ENCODE peak calls at places on chromosomes 16 and 17, in eight cellular contexts. J, T, F, P, M, N, Y and Q are unnamed samples.

GRCh38 chr17:28985950-28986713 is 19.7 kb downstream of the SEZ6 start:
- DNase-seq in F (no peak), Y (no peak), J (peak; percentile 62), N (no peak), M (peak; percentile 86), T (no peak), P (no peak), Q (no peak)

GRCh38 chr16:77723108-77723514 is 797 bp downstream of the NUDT7 start:
- DNase-seq in P (peak; percentile 8), T (no peak), F (peak; percentile 9), Y (no peak), M (no peak), J (no peak), N (no peak), Q (no peak)

GRCh38 chr17:81656835-81657234 is 493 bp upstream of the PDE6G start:
- DNase-seq in F (no peak), T (no peak), Y (no peak), P (no peak), N (no peak), M (no peak), J (no peak), Q (no peak)

GRCh38 chr17:30093463-30094147 is 23.0 kb upstream of the NSRP1 start:
- DNase-seq in Y (no peak), F (peak; percentile 75), T (no peak), J (peak; percentile 31), N (no peak), M (peak; percentile 89), P (peak; percentile 61), Q (peak; percentile 79)

GRCh38 chr17:14746784-14747575 is 446.1 kb downstream of the HS3ST3B1 start:
- DNase-seq in Y (no peak), J (no peak), M (no peak), P (no peak), F (no peak), N (no peak), T (no peak), Q (no peak)

GRCh38 chr16:4206680-4207079 is 35.2 kb downstream of the SRL start:
- DNase-seq in F (no peak), N (no peak), P (no peak), J (no peak), M (no peak), T (no peak), Y (no peak), Q (no peak)

GRCh38 chr16:69194488-69194887 is 7.5 kb downstream of the SNTB2 start:
- DNase-seq in T (no peak), P (no peak), N (no peak), J (no peak), Y (no peak), M (no peak), F (no peak), Q (no peak)

GRCh38 chr16:847151-847550 is 46.6 kb upstream of the GNG13 start:
- DNase-seq in P (no peak), Y (no peak), T (no peak), F (no peak), J (no peak), M (no peak), N (no peak), Q (no peak)

GRCh38 chr16:80274576-80275191 is 266.1 kb upstream of the DYNLRB2 start:
- DNase-seq in M (no peak), P (peak; percentile 11), N (no peak), Y (no peak), F (no peak), T (no peak), J (no peak), Q (no peak)

GRCh38 chr17:56213031-56213430 is 59.8 kb downstream of the ANKFN1 start:
- DNase-seq in J (no peak), N (no peak), Y (no peak), M (no peak), P (no peak), T (no peak), F (no peak), Q (no peak)

GRCh38 chr16:21684199-21684598 is 20.4 kb downstream of the OTOA start:
- DNase-seq in J (no peak), M (peak; percentile 72), Y (peak; percentile 7), F (no peak), P (no peak), N (no peak), T (no peak), Q (peak; percentile 23)

GRCh38 chr17:72590382-72590781 is 469.6 kb downstream of the SOX9 start:
- DNase-seq in J (no peak), N (no peak), P (peak; percentile 80), M (no peak), Y (no peak), F (no peak), T (no peak), Q (no peak)

GRCh38 chr17:40352779-40353394 is 11.7 kb downstream of the GJD3 start:
- DNase-seq in P (no peak), M (no peak), F (no peak), T (no peak), N (no peak), J (no peak), Y (no peak), Q (no peak)

GRCh38 chr16:83903739-83904138 is 4.8 kb downstream of the MLYCD start:
- DNase-seq in T (no peak), M (no peak), J (peak; percentile 48), Y (no peak), F (peak; percentile 34), N (no peak), P (no peak), Q (no peak)

GRCh38 chr16:80804451-80805383 is at the start of gene CDYL2:
- DNase-seq in J (peak; percentile 61), F (no peak), P (no peak), T (no peak), M (peak; percentile 31), Y (peak; percentile 44), N (peak; percentile 23), Q (peak; percentile 4)

GRCh38 chr16:67727521-67728485 is 8.7 kb upstream of the GFOD2 start:
- DNase-seq in F (no peak), T (no peak), J (no peak), M (no peak), P (no peak), Y (no peak), N (no peak), Q (no peak)

GRCh38 chr16:70746708-70747424 is 54.1 kb downstream of the VAC14 start:
- DNase-seq in M (no peak), F (peak; percentile 68), T (peak; percentile 88), J (no peak), Y (no peak), N (no peak), P (peak; percentile 76), Q (no peak)

GRCh38 chr17:57482657-57483056 is 226.3 kb downstream of the MSI2 start:
- DNase-seq in Y (no peak), M (no peak), J (no peak), P (peak; percentile 11), F (no peak), T (no peak), N (no peak), Q (no peak)
- TF ChIP-seq CTCF in Y (no peak), M (no peak), J (no peak), P (no peak), F (no peak), T (no peak), N (no peak), Q (no peak)

DNA sequence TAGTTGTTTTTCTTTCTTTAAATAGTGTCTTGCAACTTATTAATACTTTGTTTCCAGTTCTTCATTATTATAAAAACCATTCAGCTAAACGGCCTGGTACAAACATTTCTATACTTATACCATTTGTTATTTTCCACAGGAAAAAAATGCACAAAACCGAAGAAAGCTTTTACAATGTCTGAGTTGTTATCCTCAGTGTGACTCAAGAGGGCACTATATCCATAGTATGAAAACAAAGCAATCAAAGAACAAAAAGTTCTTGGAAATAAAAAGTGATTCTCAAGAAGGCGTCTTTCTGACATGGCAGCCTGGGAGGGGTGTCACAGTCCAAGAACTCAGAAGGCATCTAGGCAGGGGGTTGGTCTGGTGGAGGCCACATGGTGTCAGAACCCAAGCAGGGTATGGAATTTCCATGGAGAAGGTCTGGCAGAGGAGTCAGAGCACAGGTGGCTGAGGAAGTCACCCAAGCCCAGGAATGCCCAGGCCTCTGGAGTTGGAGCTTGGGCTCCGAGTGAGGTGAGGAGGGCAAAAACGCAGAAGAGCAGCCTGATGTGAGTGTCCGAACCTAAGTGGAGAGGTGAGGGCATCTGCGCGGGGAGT is 70.9 kb upstream of the ATP2A3 start:
- DNase-seq in M (peak; percentile 6), P (no peak), F (no peak), J (no peak), T (no peak), Y (no peak), N (no peak), Q (no peak)
- TF ChIP-seq CTCF in M (no peak), P (peak; percentile 35), F (no peak), J (no peak), T (no peak), Y (no peak), N (no peak), Q (no peak)

GRCh38 chr17:6853764-6854442 is 22.4 kb upstream of the TEKT1 start:
- DNase-seq in M (peak; percentile 89), N (no peak), F (no peak), T (no peak), Y (no peak), J (no peak), P (no peak), Q (no peak)
- TF ChIP-seq CTCF in M (peak; percentile 64), N (peak; percentile 61), F (no peak), T (peak; percentile 41), Y (no peak), J (peak; percentile 34), P (peak; percentile 64), Q (peak; percentile 52)

GRCh38 chr16:49347476-49347875 is 26.1 kb upstream of the C16orf78 start:
- DNase-seq in Y (no peak), M (no peak), J (no peak), P (no peak), T (no peak), N (no peak), F (no peak), Q (no peak)

GRCh38 chr16:49349446-49350168 is 24.0 kb upstream of the C16orf78 start:
- DNase-seq in J (peak; percentile 22), T (no peak), M (no peak), Y (no peak), N (no peak), F (no peak), P (no peak), Q (no peak)

GRCh38 chr16:49350265-49351103 is 23.1 kb upstream of the C16orf78 start:
- DNase-seq in M (peak; percentile 82), J (peak; percentile 88), P (peak; percentile 13), Y (peak; percentile 26), N (peak; percentile 46), T (peak; percentile 11), F (peak; percentile 69), Q (peak; percentile 75)

GRCh38 chr16:49346459-49346858 is 27.1 kb upstream of the C16orf78 start:
- DNase-seq in P (no peak), T (no peak), F (no peak), M (no peak), N (no peak), Y (no peak), J (no peak), Q (no peak)

GRCh38 chr16:49348408-49349176 is 25.0 kb upstream of the C16orf78 start:
- DNase-seq in F (no peak), M (peak; percentile 68), N (no peak), J (peak; percentile 40), Y (no peak), T (no peak), P (no peak), Q (no peak)
- TF ChIP-seq CTCF in F (no peak), M (peak; percentile 56), N (peak; percentile 21), J (peak; percentile 9), Y (no peak), T (no peak), P (no peak), Q (no peak)